ENCODE peak calls at places on chromosomes 5 and 9, in nine cellular contexts. K is neural crest cell; I is NB4; W is stimulated activated CD4-positive, alpha-beta T cell treated with anti-CD3 and anti-CD28 coated beads, Interleukin-2, amount 100 ng/mL, for 48 hours; C is PC-3; D is amniotic stem cell; A is glomerular endothelial cell; X is HEK293T; S is AG08395. G is an unnamed sample.

GRCh38 chr9:6024035-6024554 is 8.7 kb upstream of the RANBP6 start:
- DNase-seq in K (no peak), I (peak), W (no peak), C (peak), D (no peak), A (no peak), X (peak), S (no peak), G (no peak)

GRCh38 chr5:113234546-113234945 is 200.2 kb downstream of the TSSK1B start:
- DNase-seq in K (no peak), I (no peak), W (no peak), C (no peak), D (no peak), A (no peak), X (no peak), S (no peak), G (no peak)

GRCh38 chr5:143208781-143209510 is 194.5 kb downstream of the NR3C1 start:
- DNase-seq in K (no peak), I (no peak), W (no peak), C (peak), D (no peak), A (no peak), X (peak), S (peak), G (peak)

GRCh38 chr9:71487046-71487445 is 281.3 kb downstream of the CEMIP2 start:
- DNase-seq in K (no peak), I (peak), W (no peak), C (no peak), D (no peak), A (no peak), X (no peak), S (peak), G (peak)

GRCh38 chr9:108049026-108049591 is 559.5 kb upstream of the KLF4 start:
- DNase-seq in K (no peak), I (no peak), W (no peak), C (peak), D (peak), A (peak), X (peak), S (peak), G (no peak)

GRCh38 chr5:175124251-175124813 is 319.6 kb downstream of the DRD1 start:
- DNase-seq in K (no peak), I (no peak), W (no peak), C (no peak), D (no peak), A (no peak), X (no peak), S (no peak), G (no peak)

GRCh38 chr9:114348906-114349482 is 19.3 kb downstream of the ORM2 start:
- DNase-seq in K (peak), I (peak), W (peak), C (peak), D (peak), A (no peak), X (peak), S (peak), G (peak)

GRCh38 chr9:14246951-14247350 is 67.0 kb downstream of the NFIB start:
- DNase-seq in K (no peak), I (no peak), W (no peak), C (no peak), D (no peak), A (no peak), X (no peak), S (no peak), G (no peak)

GRCh38 chr5:55926476-55926875 is 68.3 kb downstream of the IL6ST start:
- DNase-seq in K (no peak), I (no peak), W (no peak), C (no peak), D (no peak), A (no peak), X (no peak), S (no peak), G (no peak)

GRCh38 chr9:130992059-130993032 is 16.6 kb upstream of the LAMC3 start:
- DNase-seq in K (no peak), I (no peak), W (no peak), C (no peak), D (no peak), A (no peak), X (no peak), S (no peak), G (no peak)

GRCh38 chr9:116450378-116451139 is 236.5 kb upstream of the TRIM32 start:
- DNase-seq in K (no peak), I (no peak), W (no peak), C (peak), D (no peak), A (no peak), X (no peak), S (no peak), G (no peak)

GRCh38 chr5:170522211-170523128 is 18.6 kb downstream of the KCNIP1 start:
- DNase-seq in K (no peak), I (no peak), W (no peak), C (peak), D (no peak), A (no peak), X (no peak), S (peak), G (no peak)

GRCh38 chr9:133048595-133048994 is 13.2 kb upstream of the CEL start:
- DNase-seq in K (no peak), I (peak), W (no peak), C (peak), D (no peak), A (no peak), X (no peak), S (peak), G (no peak)

GRCh38 chr5:1314564-1314982 is 19.7 kb upstream of the TERT start:
- DNase-seq in K (no peak), I (no peak), W (no peak), C (no peak), D (no peak), A (no peak), X (no peak), S (no peak), G (no peak)

GRCh38 chr5:6712136-6712581 is 1.1 kb upstream of the TENT4A start:
- DNase-seq in K (peak), I (peak), W (peak), C (peak), D (no peak), A (no peak), X (peak), S (peak), G (no peak)

GRCh38 chr5:66554211-66554610 is 42.0 kb upstream of the MAST4 start:
- DNase-seq in K (no peak), I (peak), W (peak), C (peak), D (no peak), A (no peak), X (no peak), S (no peak), G (no peak)

GRCh38 chr5:101543780-101544179 is 640.7 kb upstream of the ST8SIA4 start:
- DNase-seq in K (no peak), I (no peak), W (no peak), C (peak), D (no peak), A (no peak), X (no peak), S (no peak), G (no peak)

GRCh38 chr5:159021360-159022177 is 78.1 kb downstream of the EBF1 start:
- DNase-seq in K (no peak), I (peak), W (no peak), C (no peak), D (no peak), A (no peak), X (no peak), S (peak), G (no peak)

GRCh38 chr5:137666901-137667300 is 69.0 kb downstream of the KLHL3 start:
- DNase-seq in K (no peak), I (no peak), W (no peak), C (no peak), D (no peak), A (no peak), X (no peak), S (no peak), G (no peak)

GRCh38 chr5:62489471-62489870 is 76.9 kb downstream of the IPO11 start:
- DNase-seq in K (no peak), I (no peak), W (no peak), C (no peak), D (no peak), A (no peak), X (no peak), S (peak), G (no peak)

GRCh38 chr5:71789746-71790145 is 70.7 kb downstream of the CARTPT start:
- DNase-seq in K (no peak), I (no peak), W (no peak), C (no peak), D (no peak), A (no peak), X (no peak), S (no peak), G (no peak)

GRCh38 chr5:138722518-138722917 is 30.7 kb upstream of the CTNNA1 start:
- DNase-seq in K (no peak), I (no peak), W (no peak), C (no peak), D (no peak), A (no peak), X (no peak), S (no peak), G (no peak)

GRCh38 chr5:81268797-81269196 is 32.6 kb upstream of the ZCCHC9 start:
- DNase-seq in K (no peak), I (peak), W (no peak), C (peak), D (peak), A (no peak), X (no peak), S (peak), G (no peak)

GRCh38 chr5:157371655-157372471 is 88.2 kb upstream of the NIPAL4 start:
- DNase-seq in K (no peak), I (no peak), W (no peak), C (peak), D (no peak), A (no peak), X (no peak), S (peak), G (no peak)

GRCh38 chr5:112776301-112776856 is 38.7 kb downstream of the APC start:
- DNase-seq in K (no peak), I (no peak), W (no peak), C (peak), D (peak), A (no peak), X (no peak), S (peak), G (no peak)

GRCh38 chr9:254516-254915 is 39.9 kb downstream of the DOCK8 start:
- DNase-seq in K (no peak), I (no peak), W (no peak), C (peak), D (no peak), A (no peak), X (no peak), S (no peak), G (no peak)

G was measured in iPS DF 6.9.